ENCODE peak calls at places on chromosomes 4 and X, in five cellular contexts. X is omental fat pad, J is thyroid gland, N is esophagus muscularis mucosa, U is nephron progenitor cell. L is an unnamed sample.

GRCh38 chrX:119698835-119699234 is 5.9 kb upstream of the SEPTIN6 start:
- DNase-seq in X (no peak), J (peak; percentile 3), N (no peak), U (peak; percentile 26), L (peak; percentile 8)

GRCh38 chr4:26992657-26993361 is 132.2 kb downstream of the STIM2 start:
- DNase-seq in X (no peak), J (peak; percentile 16), N (no peak), U (no peak), L (no peak)

GRCh38 chr4:169898095-169898494 is 128.1 kb downstream of the MFAP3L start:
- DNase-seq in X (no peak), J (no peak), N (no peak), U (no peak), L (no peak)

GRCh38 chrX:122565952-122566351 is 618.1 kb upstream of the GRIA3 start:
- DNase-seq in X (no peak), J (no peak), N (no peak), U (no peak), L (no peak)

GRCh38 chrX:26722666-26723428 is 506.9 kb downstream of the MAGEB5 start:
- DNase-seq in X (no peak), J (no peak), N (no peak), U (no peak), L (no peak)

GRCh38 chrX:147763131-147763530 is 148.6 kb upstream of the FMR1 start:
- DNase-seq in X (no peak), J (no peak), N (no peak), U (no peak), L (no peak)

GRCh38 chrX:39705299-39705698 is 392.5 kb downstream of the BCOR start:
- DNase-seq in X (no peak), J (peak; percentile 92), N (no peak), U (no peak), L (no peak)

GRCh38 chrX:39577206-39577605 is 520.6 kb downstream of the BCOR start:
- DNase-seq in X (no peak), J (peak; percentile 5), N (no peak), U (no peak), L (no peak)

GRCh38 chr4:3615386-3616286 is 83.4 kb upstream of the LRPAP1 start:
- DNase-seq in X (no peak), J (no peak), N (no peak), U (no peak), L (no peak)

GRCh38 chrX:12955882-12956703 is 18.8 kb upstream of the TMSB4X start:
- DNase-seq in X (no peak), J (peak; percentile 31), N (no peak), U (no peak), L (no peak)

GRCh38 chr4:123813901-123814300 is 417.3 kb downstream of the SPRY1 start:
- DNase-seq in X (no peak), J (no peak), N (no peak), U (no peak), L (no peak)

GRCh38 chrX:140709421-140709846 is at the start of gene LINC00632:
- DNase-seq in X (no peak), J (no peak), N (no peak), U (peak; percentile 10), L (peak; percentile 2)

GRCh38 chr4:13248621-13249298 is 235.4 kb downstream of the RAB28 start:
- DNase-seq in X (no peak), J (no peak), N (no peak), U (no peak), L (no peak)

DNA sequence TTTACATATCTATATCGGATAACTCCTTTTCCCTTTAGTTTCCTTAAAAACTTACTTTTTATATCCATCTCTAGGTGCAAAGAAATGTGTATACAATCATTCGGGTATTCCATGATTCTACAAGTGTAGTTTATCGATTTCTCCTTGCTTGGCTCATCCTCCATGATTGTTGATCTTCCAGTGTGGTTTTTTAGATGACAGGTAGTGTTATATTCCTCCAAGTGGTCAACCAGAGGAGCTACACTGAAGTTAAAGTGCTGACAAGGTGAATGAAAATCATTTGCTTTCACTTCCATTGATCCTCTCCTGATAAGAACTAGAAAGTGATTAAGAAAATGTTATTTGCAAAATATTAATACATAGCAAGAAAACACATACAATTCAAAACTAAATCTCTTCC is 38.5 kb downstream of the TMEM156 start:
- DNase-seq in X (no peak), J (no peak), N (no peak), U (no peak), L (no peak)
- TF ChIP-seq CTCF in X (no peak), J (no peak), N (peak; percentile 27), U (no peak), L (peak; percentile 26)

GRCh38 chrX:72128881-72129280 is 2.8 kb downstream of the RTL5 start:
- DNase-seq in X (no peak), J (peak; percentile 26), N (no peak), U (no peak), L (peak; percentile 15)
- TF ChIP-seq CTCF in X (no peak), J (peak; percentile 10), N (peak; percentile 45), U (peak; percentile 33), L (peak; percentile 49)

GRCh38 chr4:151489462-151490203 is 80.7 kb downstream of the FHIP1A start:
- DNase-seq in X (no peak), J (peak; percentile 74), N (no peak), U (no peak), L (no peak)
- TF ChIP-seq CTCF in X (no peak), J (no peak), N (no peak), U (no peak), L (no peak)

GRCh38 chrX:14050704-14051103 is 21.0 kb upstream of the GEMIN8 start:
- DNase-seq in X (no peak), J (no peak), N (no peak), U (no peak), L (no peak)

GRCh38 chrX:14056201-14056600 is 26.5 kb upstream of the GEMIN8 start:
- DNase-seq in X (no peak), J (no peak), N (no peak), U (no peak), L (no peak)

GRCh38 chrX:14051416-14051815 is 21.7 kb upstream of the GEMIN8 start:
- DNase-seq in X (no peak), J (no peak), N (no peak), U (no peak), L (no peak)
- TF ChIP-seq CTCF in X (no peak), J (no peak), N (peak; percentile 23), U (no peak), L (no peak)

DNA sequence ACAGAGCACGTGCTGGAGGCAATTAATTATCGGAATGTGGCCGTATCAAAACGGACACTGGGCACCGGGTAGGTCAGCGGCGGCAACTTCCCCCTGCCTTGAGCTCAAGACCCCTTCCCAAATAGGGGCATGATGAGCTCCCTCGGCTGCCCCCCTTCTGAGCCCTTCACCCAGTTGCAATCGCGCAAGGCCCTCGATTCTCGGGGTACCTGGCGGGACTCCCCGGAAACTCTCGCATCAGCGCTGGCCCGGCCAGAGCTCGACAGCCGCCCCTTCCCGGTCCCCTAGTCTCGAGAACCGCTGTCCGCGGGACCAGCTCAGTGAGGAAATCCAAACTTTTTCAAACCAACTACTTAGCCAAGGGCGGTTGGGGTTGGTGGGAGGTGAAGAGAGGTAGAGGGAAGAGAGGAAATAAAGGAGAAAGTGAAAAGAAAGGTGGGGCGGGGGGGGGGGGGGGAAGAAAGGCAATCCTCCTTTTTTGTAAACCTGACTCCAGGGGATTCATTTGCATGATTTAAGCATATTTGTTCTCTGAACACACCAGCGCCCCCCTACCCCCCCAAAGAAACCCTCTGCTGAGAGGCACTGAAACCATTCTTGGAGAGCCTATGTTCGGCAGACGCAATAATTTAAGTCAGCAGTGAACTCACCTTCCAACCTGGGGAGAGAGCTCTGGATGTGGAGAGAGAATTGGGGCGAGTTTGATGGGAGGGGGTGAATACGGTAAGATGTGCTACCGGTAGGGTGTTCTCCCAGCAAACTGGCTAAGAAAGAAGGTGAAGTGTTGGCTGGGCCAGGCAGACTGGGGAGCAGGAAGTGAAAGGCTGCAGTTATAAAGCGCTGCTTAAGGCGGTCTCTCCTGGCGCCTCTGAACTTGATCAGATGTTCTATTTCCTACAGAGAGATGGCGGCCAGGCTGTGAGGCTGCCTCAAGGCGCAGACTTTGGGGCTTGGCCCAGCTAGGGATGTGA is 2.0 kb upstream of the ZIC3 start:
- DNase-seq in X (no peak), J (no peak), N (no peak), U (no peak), L (no peak)
- TF ChIP-seq CTCF in X (no peak), J (no peak), N (no peak), U (no peak), L (no peak)

GRCh38 chrX:153969125-153969903 is 2.3 kb downstream of the HCFC1 start:
- DNase-seq in X (no peak), J (no peak), N (no peak), U (peak; percentile 42), L (no peak)
- TF ChIP-seq CTCF in X (no peak), J (no peak), N (no peak), U (no peak), L (peak; percentile 31)

DNA sequence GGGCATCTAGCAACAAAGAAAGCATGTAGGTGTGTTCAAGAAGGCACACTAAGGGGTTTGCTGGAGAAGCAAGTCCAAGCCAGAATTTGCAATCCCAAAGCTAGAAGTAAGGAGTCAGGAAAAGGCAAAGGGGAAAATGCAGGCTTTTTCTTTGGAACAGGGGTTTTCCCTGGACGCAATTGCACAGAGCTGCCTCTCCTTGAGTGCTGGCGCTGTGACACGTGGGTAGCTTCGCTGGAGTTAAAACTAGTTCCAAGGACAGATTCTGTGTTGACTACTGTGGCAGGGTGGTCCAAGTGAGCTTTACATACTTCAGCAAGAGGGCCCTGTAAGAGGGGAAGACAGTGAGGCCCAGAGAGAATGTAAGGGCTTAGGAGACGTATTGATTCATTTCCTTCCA is 277.1 kb downstream of the ADGRA3 start:
- DNase-seq in X (no peak), J (peak; percentile 27), N (no peak), U (peak; percentile 8), L (no peak)
- TF ChIP-seq CTCF in X (no peak), J (no peak), N (no peak), U (peak; percentile 38), L (peak; percentile 38)